ENCODE peak calls at places on chromosomes 16 and 17, in eight cellular contexts. M, F, L, C, R, G, I and T are unnamed samples.

GRCh38 chr17:6713130-6713917 is at the start of gene SLC13A5:
- DNase-seq in M (peak), F (no peak), L (no peak), C (no peak), R (no peak), G (no peak), I (peak), T (peak)

GRCh38 chr17:78957076-78957475 is 22.6 kb downstream of the LGALS3BP start:
- DNase-seq in M (no peak), F (no peak), L (no peak), C (no peak), R (peak), G (peak), I (peak), T (no peak)

GRCh38 chr17:55883112-55883511 is 132.3 kb downstream of the PCTP start:
- DNase-seq in M (peak), F (no peak), L (no peak), C (no peak), R (no peak), G (no peak), I (no peak), T (no peak)

GRCh38 chr17:51807460-51807859 is 351.1 kb downstream of the CA10 start:
- DNase-seq in M (no peak), F (no peak), L (no peak), C (no peak), R (no peak), G (no peak), I (no peak), T (no peak)

GRCh38 chr16:4390266-4391260 is 18.9 kb downstream of the VASN start:
- DNase-seq in M (peak), F (no peak), L (no peak), C (no peak), R (no peak), G (no peak), I (no peak), T (peak)

GRCh38 chr17:41464682-41465081 is 2.5 kb downstream of the KRT32 start:
- DNase-seq in M (no peak), F (peak), L (no peak), C (peak), R (peak), G (peak), I (peak), T (no peak)

GRCh38 chr17:44970136-44970737 is 2.1 kb upstream of the C1QL1 start:
- DNase-seq in M (peak), F (peak), L (no peak), C (peak), R (no peak), G (no peak), I (peak), T (peak)

GRCh38 chr16:24538756-24539294 is 541 bp upstream of the RBBP6 start:
- DNase-seq in M (no peak), F (no peak), L (no peak), C (no peak), R (peak), G (no peak), I (no peak), T (no peak)

GRCh38 chr17:47205419-47205963 is 3.7 kb upstream of the MYL4 start:
- DNase-seq in M (peak), F (peak), L (no peak), C (peak), R (peak), G (peak), I (peak), T (peak)

GRCh38 chr16:22321340-22322001 is 24.3 kb downstream of the POLR3E start:
- DNase-seq in M (peak), F (peak), L (no peak), C (peak), R (peak), G (peak), I (peak), T (peak)

GRCh38 chr16:83817022-83817421 is 9.2 kb downstream of the HSBP1 start:
- DNase-seq in M (no peak), F (no peak), L (no peak), C (no peak), R (no peak), G (no peak), I (no peak), T (no peak)

GRCh38 chr17:42537156-42537805 is 1.2 kb downstream of the NAGLU start:
- DNase-seq in M (no peak), F (no peak), L (no peak), C (no peak), R (no peak), G (no peak), I (no peak), T (no peak)

GRCh38 chr16:78962457-78962929 is 638.0 kb downstream of the MAF start:
- DNase-seq in M (no peak), F (no peak), L (no peak), C (no peak), R (no peak), G (no peak), I (no peak), T (no peak)

GRCh38 chr16:1602285-1602684 is 9.6 kb downstream of the IFT140 start:
- DNase-seq in M (no peak), F (no peak), L (no peak), C (no peak), R (no peak), G (no peak), I (no peak), T (no peak)

GRCh38 chr17:40956401-40957254 is 10.1 kb downstream of the KRT39 start:
- DNase-seq in M (no peak), F (no peak), L (no peak), C (no peak), R (peak), G (peak), I (peak), T (no peak)

GRCh38 chr17:52106638-52107261 is 51.8 kb downstream of the CA10 start:
- DNase-seq in M (no peak), F (peak), L (no peak), C (no peak), R (no peak), G (peak), I (peak), T (peak)

GRCh38 chr16:56729351-56729735 is 586 bp upstream of the NUP93 start:
- DNase-seq in M (no peak), F (no peak), L (no peak), C (no peak), R (no peak), G (no peak), I (no peak), T (no peak)

GRCh38 chr17:41307647-41308046 is 1.5 kb downstream of the KRTAP16-1 start:
- DNase-seq in M (no peak), F (no peak), L (no peak), C (no peak), R (no peak), G (peak), I (peak), T (no peak)

GRCh38 chr17:74071280-74071679 is 132.2 kb upstream of the RPL38 start:
- DNase-seq in M (no peak), F (no peak), L (no peak), C (no peak), R (no peak), G (no peak), I (no peak), T (no peak)

GRCh38 chr17:65173284-65173793 is 36.2 kb downstream of the RGS9 start:
- DNase-seq in M (peak), F (peak), L (peak), C (peak), R (peak), G (no peak), I (peak), T (no peak)

GRCh38 chr16:50024684-50025543 is at the start of gene CNEP1R1:
- DNase-seq in M (peak), F (peak), L (peak), C (peak), R (peak), G (peak), I (peak), T (peak)

GRCh38 chr17:42275527-42276358 is 448 bp downstream of the STAT5B start:
- DNase-seq in M (peak), F (no peak), L (no peak), C (peak), R (no peak), G (no peak), I (no peak), T (no peak)

GRCh38 chr17:77738666-77739531 is 219.6 kb upstream of the TNRC6C start:
- DNase-seq in M (peak), F (peak), L (no peak), C (peak), R (no peak), G (no peak), I (no peak), T (no peak)

GRCh38 chr17:77744268-77744988 is 214.1 kb upstream of the TNRC6C start:
- DNase-seq in M (no peak), F (peak), L (no peak), C (peak), R (no peak), G (no peak), I (peak), T (no peak)

GRCh38 chr17:77742579-77742978 is 215.9 kb upstream of the TNRC6C start:
- DNase-seq in M (no peak), F (no peak), L (no peak), C (no peak), R (no peak), G (no peak), I (no peak), T (no peak)

GRCh38 chr17:77740481-77740880 is 218.0 kb upstream of the TNRC6C start:
- DNase-seq in M (no peak), F (no peak), L (no peak), C (no peak), R (no peak), G (no peak), I (no peak), T (no peak)

GRCh38 chr17:77741109-77741508 is 217.4 kb upstream of the TNRC6C start:
- DNase-seq in M (peak), F (no peak), L (no peak), C (no peak), R (no peak), G (no peak), I (no peak), T (no peak)
- TF ChIP-seq CTCF in M (peak), F (peak), L (no peak), C (no peak), R (peak), G (peak), I (peak), T (peak)

DNA sequence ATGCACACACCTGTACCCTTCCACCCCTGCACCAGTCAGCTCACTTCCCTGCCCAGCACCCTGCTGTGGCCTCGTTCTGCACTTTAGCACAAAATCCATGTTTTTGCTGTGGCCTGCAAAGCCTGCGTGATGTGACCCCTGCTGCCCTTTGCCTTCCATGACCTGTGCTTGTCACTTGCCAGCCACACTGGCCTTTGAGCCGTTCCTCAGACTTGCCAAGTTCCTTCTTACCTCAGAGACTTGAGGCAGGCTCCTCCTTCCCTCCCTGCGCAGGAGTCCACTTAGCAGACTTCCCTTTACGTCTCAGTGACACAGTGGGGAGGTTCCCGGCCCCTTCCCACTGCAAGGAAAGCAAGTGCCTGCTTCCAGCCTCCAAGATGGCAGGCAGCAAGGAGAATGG is 134.7 kb downstream of the SNX29 start:
- DNase-seq in M (no peak), F (no peak), L (no peak), C (no peak), R (no peak), G (no peak), I (no peak), T (no peak)
- TF ChIP-seq CTCF in M (no peak), F (no peak), L (no peak), C (no peak), R (no peak), G (no peak), I (no peak), T (no peak)

GRCh38 chr16:16861546-16861945 is 482.6 kb downstream of the NPIPA7 start:
- DNase-seq in M (peak), F (peak), L (no peak), C (peak), R (peak), G (peak), I (peak), T (peak)

GRCh38 chr16:16857012-16857411 is 478.1 kb downstream of the NPIPA7 start:
- DNase-seq in M (no peak), F (no peak), L (no peak), C (no peak), R (no peak), G (no peak), I (no peak), T (no peak)

GRCh38 chr16:16863672-16864071 is 484.7 kb downstream of the NPIPA7 start:
- DNase-seq in M (no peak), F (no peak), L (no peak), C (peak), R (no peak), G (no peak), I (no peak), T (no peak)

GRCh38 chr16:16857603-16858283 is 478.8 kb downstream of the NPIPA7 start:
- DNase-seq in M (no peak), F (no peak), L (no peak), C (no peak), R (no peak), G (no peak), I (no peak), T (no peak)
- TF ChIP-seq CTCF in M (no peak), F (no peak), L (no peak), C (no peak), R (no peak), G (no peak), I (no peak), T (no peak)

GRCh38 chr17:35467824-35468223 is 19.3 kb upstream of the SLFN13 start:
- DNase-seq in M (no peak), F (no peak), L (no peak), C (no peak), R (no peak), G (no peak), I (no peak), T (no peak)
- TF ChIP-seq CTCF in M (no peak), F (no peak), L (no peak), C (no peak), R (no peak), G (no peak), I (no peak), T (no peak)

GRCh38 chr17:2402517-2402916 is 1.7 kb upstream of the MNT start:
- DNase-seq in M (no peak), F (no peak), L (no peak), C (peak), R (no peak), G (no peak), I (no peak), T (no peak)

GRCh38 chr17:2399572-2400473 is 1.0 kb downstream of the MNT start:
- DNase-seq in M (peak), F (peak), L (peak), C (peak), R (peak), G (peak), I (peak), T (peak)

GRCh38 chr17:2401426-2402221 is 764 bp upstream of the MNT start:
- DNase-seq in M (peak), F (peak), L (peak), C (peak), R (peak), G (peak), I (peak), T (peak)

GRCh38 chr17:2400474-2400866 is 390 bp downstream of the MNT start:
- DNase-seq in M (peak), F (peak), L (no peak), C (peak), R (no peak), G (no peak), I (no peak), T (peak)

GRCh38 chr17:2400877-2401425 is at the start of gene MNT:
- DNase-seq in M (peak), F (peak), L (peak), C (peak), R (peak), G (peak), I (peak), T (peak)
- TF ChIP-seq CTCF in M (no peak), F (no peak), L (no peak), C (no peak), R (no peak), G (no peak), I (no peak), T (no peak)

GRCh38 chr17:27870345-27870744 is 22.8 kb downstream of the LYRM9 start:
- DNase-seq in M (no peak), F (no peak), L (no peak), C (no peak), R (no peak), G (no peak), I (no peak), T (no peak)

GRCh38 chr17:27872776-27873175 is 20.4 kb downstream of the LYRM9 start:
- DNase-seq in M (no peak), F (no peak), L (no peak), C (no peak), R (no peak), G (no peak), I (no peak), T (no peak)

GRCh38 chr17:27873211-27873610 is 20.0 kb downstream of the LYRM9 start:
- DNase-seq in M (no peak), F (no peak), L (no peak), C (no peak), R (no peak), G (no peak), I (no peak), T (no peak)

GRCh38 chr17:27871407-27871806 is 21.8 kb downstream of the LYRM9 start:
- DNase-seq in M (no peak), F (no peak), L (no peak), C (no peak), R (no peak), G (no peak), I (no peak), T (no peak)

GRCh38 chr17:27868565-27868964 is 24.6 kb downstream of the LYRM9 start:
- DNase-seq in M (no peak), F (no peak), L (no peak), C (no peak), R (no peak), G (no peak), I (no peak), T (no peak)
- TF ChIP-seq CTCF in M (no peak), F (no peak), L (no peak), C (no peak), R (no peak), G (no peak), I (no peak), T (no peak)

DNA sequence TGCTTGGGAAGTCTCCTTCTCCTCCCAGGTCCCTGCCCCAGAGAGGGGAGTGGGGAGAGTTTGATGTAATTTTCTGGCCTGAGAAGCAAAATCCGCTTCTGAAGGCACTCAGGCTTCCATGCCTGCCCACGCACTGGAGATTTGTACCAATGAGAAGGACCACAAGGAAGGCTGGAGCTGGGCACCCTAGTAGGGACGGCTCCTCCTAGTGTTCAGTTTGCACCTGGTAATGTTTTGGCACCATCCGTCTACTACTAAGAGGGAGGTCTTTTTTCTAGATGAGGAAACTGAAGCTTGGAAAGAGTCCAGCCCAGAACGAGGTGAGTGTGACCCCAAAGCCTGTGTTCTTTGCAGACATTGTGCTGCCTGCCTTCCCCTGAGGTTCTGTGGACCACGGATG is 83.6 kb upstream of the NLRP1 start:
- DNase-seq in M (peak), F (no peak), L (no peak), C (no peak), R (no peak), G (no peak), I (peak), T (no peak)
- TF ChIP-seq CTCF in M (peak), F (no peak), L (no peak), C (no peak), R (peak), G (peak), I (peak), T (no peak)